ENCODE peak calls at places on chromosome X, in nine cellular contexts. K is progenitor cell of endocrine pancreas; Q is amniotic stem cell; C is activated CD8-positive, alpha-beta memory T cell treated with anti-CD3 and anti-CD28 coated beads, Interleukin-2, amount 10 ng/mL, durations not matched to agents 7 days and 5 days; W is suprapubic skin; O is midbrain; H is hepatocyte; L is vagina; G is NCI-H2029 treated with DMSO at 0.1 percent for 48 hours. P is an unnamed sample.

GRCh38 chrX:108064613-108065012 is 19.7 kb downstream of the VSIG1 start:
- DNase-seq in K (no peak), Q (no peak), C (no peak), W (no peak), O (no peak), H (no peak), L (no peak), G (no peak), P (no peak)

GRCh38 chrX:22699591-22700091 is 300.1 kb upstream of the DDX53 start:
- DNase-seq in K (no peak), Q (peak), C (no peak), W (no peak), O (no peak), H (no peak), L (no peak), G (no peak), P (no peak)

GRCh38 chrX:16839224-16839851 is 30.8 kb downstream of the RBBP7 start:
- DNase-seq in K (no peak), Q (no peak), C (no peak), W (no peak), O (no peak), H (no peak), L (no peak), G (no peak), P (no peak)

GRCh38 chrX:2252331-2253065 is 248.3 kb downstream of the DHRSX start:
- DNase-seq in K (no peak), Q (no peak), C (no peak), W (no peak), O (no peak), H (no peak), L (no peak), G (no peak), P (no peak)

GRCh38 chrX:19800821-19801220 is 86.6 kb downstream of the SH3KBP1 start:
- DNase-seq in K (no peak), Q (no peak), C (no peak), W (no peak), O (no peak), H (no peak), L (no peak), G (no peak), P (no peak)

GRCh38 chrX:10158279-10158939 is 1.6 kb downstream of the CLCN4 start:
- DNase-seq in K (peak), Q (no peak), C (no peak), W (no peak), O (peak), H (peak), L (no peak), G (no peak), P (peak)

GRCh38 chrX:39613997-39614679 is 483.6 kb downstream of the BCOR start:
- DNase-seq in K (no peak), Q (no peak), C (peak), W (no peak), O (no peak), H (peak), L (no peak), G (peak), P (peak)

GRCh38 chrX:130645955-130646583 is 244.3 kb downstream of the RBMX2 start:
- DNase-seq in K (no peak), Q (no peak), C (no peak), W (no peak), O (no peak), H (no peak), L (no peak), G (no peak), P (no peak)

GRCh38 chrX:16870095-16870860 is at the start of gene RBBP7:
- DNase-seq in K (peak), Q (peak), C (peak), W (peak), O (peak), H (peak), L (peak), G (peak), P (peak)

GRCh38 chrX:129793604-129794191 is 13.9 kb downstream of the SASH3 start:
- DNase-seq in K (no peak), Q (no peak), C (no peak), W (no peak), O (no peak), H (no peak), L (no peak), G (peak), P (no peak)

GRCh38 chrX:151458824-151459223 is 61.8 kb downstream of the VMA21 start:
- DNase-seq in K (no peak), Q (no peak), C (no peak), W (no peak), O (no peak), H (peak), L (no peak), G (no peak), P (no peak)

GRCh38 chrX:17376381-17377046 is 1.5 kb downstream of the NHS start:
- DNase-seq in K (no peak), Q (no peak), C (no peak), W (peak), O (no peak), H (peak), L (no peak), G (no peak), P (peak)

GRCh38 chrX:1925053-1925481 is 310.2 kb downstream of the ASMT start:
- DNase-seq in K (no peak), Q (no peak), C (no peak), W (no peak), O (no peak), H (peak), L (no peak), G (no peak), P (no peak)

GRCh38 chrX:115690554-115691216 is 129.7 kb downstream of the PLS3 start:
- DNase-seq in K (peak), Q (peak), C (peak), W (no peak), O (peak), H (peak), L (no peak), G (peak), P (peak)